ENCODE peak calls at places on chromosomes 13 and 19, in ten cellular contexts. One of them, this sample, is unnamed.

GRCh38 chr13:80084086-80084676 is 256.7 kb downstream of the SPRY2 start:
- DNase-seq in H1: no peak
- DNase-seq in fibroblast of lung: peak
- DNase-seq in heart right ventricle: no peak
- DNase-seq in fibroblast of villous mesenchyme: peak
- DNase-seq in IMR-90: peak
- DNase-seq in neural progenitor cell: no peak
- DNase-seq in suprapubic skin: no peak
- DNase-seq in fibroblast of mammary gland: peak
- DNase-seq in GM23338: peak
- DNase-seq in this sample: peak

GRCh38 chr13:28641600-28641926 is 17.4 kb upstream of the POMP start:
- DNase-seq in H1: no peak
- DNase-seq in fibroblast of lung: no peak
- DNase-seq in heart right ventricle: no peak
- DNase-seq in fibroblast of villous mesenchyme: peak
- DNase-seq in IMR-90: no peak
- DNase-seq in neural progenitor cell: no peak
- DNase-seq in suprapubic skin: no peak
- DNase-seq in fibroblast of mammary gland: no peak
- DNase-seq in GM23338: no peak
- DNase-seq in this sample: peak

GRCh38 chr19:33482486-33482885 is 39.1 kb downstream of the PEPD start:
- DNase-seq in H1: no peak
- DNase-seq in fibroblast of lung: peak
- DNase-seq in heart right ventricle: no peak
- DNase-seq in fibroblast of villous mesenchyme: no peak
- DNase-seq in IMR-90: peak
- DNase-seq in neural progenitor cell: no peak
- DNase-seq in suprapubic skin: no peak
- DNase-seq in fibroblast of mammary gland: peak
- DNase-seq in GM23338: no peak
- DNase-seq in this sample: no peak

GRCh38 chr19:19477705-19478383 is 37.5 kb downstream of the TSSK6 start:
- DNase-seq in H1: no peak
- DNase-seq in fibroblast of lung: no peak
- DNase-seq in heart right ventricle: no peak
- DNase-seq in fibroblast of villous mesenchyme: no peak
- DNase-seq in IMR-90: no peak
- DNase-seq in neural progenitor cell: no peak
- DNase-seq in suprapubic skin: no peak
- DNase-seq in fibroblast of mammary gland: no peak
- DNase-seq in GM23338: no peak
- DNase-seq in this sample: no peak

GRCh38 chr13:24503376-24503690 is 9.2 kb downstream of the PARP4 start:
- DNase-seq in H1: no peak
- DNase-seq in fibroblast of lung: no peak
- DNase-seq in heart right ventricle: no peak
- DNase-seq in fibroblast of villous mesenchyme: peak
- DNase-seq in IMR-90: no peak
- DNase-seq in neural progenitor cell: no peak
- DNase-seq in suprapubic skin: no peak
- DNase-seq in fibroblast of mammary gland: no peak
- DNase-seq in GM23338: no peak
- DNase-seq in this sample: no peak

GRCh38 chr13:68173111-68173510 is 943.0 kb upstream of the PCDH9 start:
- DNase-seq in H1: no peak
- DNase-seq in fibroblast of lung: peak
- DNase-seq in heart right ventricle: no peak
- DNase-seq in fibroblast of villous mesenchyme: no peak
- DNase-seq in IMR-90: no peak
- DNase-seq in neural progenitor cell: no peak
- DNase-seq in suprapubic skin: no peak
- DNase-seq in fibroblast of mammary gland: peak
- DNase-seq in GM23338: no peak
- DNase-seq in this sample: no peak

GRCh38 chr13:106786006-106786579 is 218.2 kb upstream of the ARGLU1 start:
- DNase-seq in H1: no peak
- DNase-seq in fibroblast of lung: no peak
- DNase-seq in heart right ventricle: no peak
- DNase-seq in fibroblast of villous mesenchyme: no peak
- DNase-seq in IMR-90: no peak
- DNase-seq in neural progenitor cell: no peak
- DNase-seq in suprapubic skin: no peak
- DNase-seq in fibroblast of mammary gland: no peak
- DNase-seq in GM23338: no peak
- DNase-seq in this sample: no peak

GRCh38 chr19:10829967-10830366 is 6.0 kb downstream of the TMED1 start:
- DNase-seq in H1: no peak
- DNase-seq in fibroblast of lung: no peak
- DNase-seq in heart right ventricle: no peak
- DNase-seq in fibroblast of villous mesenchyme: no peak
- DNase-seq in IMR-90: no peak
- DNase-seq in neural progenitor cell: no peak
- DNase-seq in suprapubic skin: no peak
- DNase-seq in fibroblast of mammary gland: no peak
- DNase-seq in GM23338: no peak
- DNase-seq in this sample: no peak

GRCh38 chr13:61592489-61592888 is 176.8 kb upstream of the PCDH20 start:
- DNase-seq in H1: no peak
- DNase-seq in fibroblast of lung: no peak
- DNase-seq in heart right ventricle: no peak
- DNase-seq in fibroblast of villous mesenchyme: no peak
- DNase-seq in IMR-90: no peak
- DNase-seq in neural progenitor cell: no peak
- DNase-seq in suprapubic skin: no peak
- DNase-seq in fibroblast of mammary gland: no peak
- DNase-seq in GM23338: no peak
- DNase-seq in this sample: no peak

GRCh38 chr13:107447591-107447990 is 767.7 kb downstream of the LIG4 start:
- DNase-seq in H1: no peak
- DNase-seq in fibroblast of lung: no peak
- DNase-seq in heart right ventricle: no peak
- DNase-seq in fibroblast of villous mesenchyme: no peak
- DNase-seq in IMR-90: no peak
- DNase-seq in neural progenitor cell: no peak
- DNase-seq in suprapubic skin: no peak
- DNase-seq in fibroblast of mammary gland: no peak
- DNase-seq in GM23338: no peak
- DNase-seq in this sample: no peak

GRCh38 chr19:27679399-27679798 is 1533.6 kb downstream of the UQCRFS1 start:
- DNase-seq in H1: no peak
- DNase-seq in fibroblast of lung: no peak
- DNase-seq in heart right ventricle: no peak
- DNase-seq in fibroblast of villous mesenchyme: no peak
- DNase-seq in IMR-90: no peak
- DNase-seq in neural progenitor cell: no peak
- DNase-seq in suprapubic skin: peak
- DNase-seq in fibroblast of mammary gland: no peak
- DNase-seq in GM23338: no peak
- DNase-seq in this sample: no peak

GRCh38 chr13:80382576-80382975 is 41.6 kb upstream of the SPRY2 start:
- DNase-seq in H1: no peak
- DNase-seq in fibroblast of lung: no peak
- DNase-seq in heart right ventricle: no peak
- DNase-seq in fibroblast of villous mesenchyme: no peak
- DNase-seq in IMR-90: no peak
- DNase-seq in neural progenitor cell: no peak
- DNase-seq in suprapubic skin: no peak
- DNase-seq in fibroblast of mammary gland: no peak
- DNase-seq in GM23338: no peak
- DNase-seq in this sample: no peak

GRCh38 chr13:110702089-110702488 is 3.8 kb downstream of the CARS2 start:
- DNase-seq in H1: no peak
- DNase-seq in fibroblast of lung: peak
- DNase-seq in heart right ventricle: no peak
- DNase-seq in fibroblast of villous mesenchyme: no peak
- DNase-seq in IMR-90: no peak
- DNase-seq in neural progenitor cell: no peak
- DNase-seq in suprapubic skin: no peak
- DNase-seq in fibroblast of mammary gland: no peak
- DNase-seq in GM23338: no peak
- DNase-seq in this sample: no peak

GRCh38 chr19:17946965-17947784 is 14.4 kb downstream of the CCDC124 start:
- DNase-seq in H1: peak
- DNase-seq in fibroblast of lung: no peak
- DNase-seq in heart right ventricle: no peak
- DNase-seq in fibroblast of villous mesenchyme: no peak
- DNase-seq in IMR-90: no peak
- DNase-seq in neural progenitor cell: no peak
- DNase-seq in suprapubic skin: no peak
- DNase-seq in fibroblast of mammary gland: no peak
- DNase-seq in GM23338: peak
- DNase-seq in this sample: no peak

GRCh38 chr19:50557009-50557613 is 11.1 kb downstream of the LRRC4B start:
- DNase-seq in H1: peak
- DNase-seq in fibroblast of lung: no peak
- DNase-seq in heart right ventricle: no peak
- DNase-seq in fibroblast of villous mesenchyme: no peak
- DNase-seq in IMR-90: no peak
- DNase-seq in neural progenitor cell: peak
- DNase-seq in suprapubic skin: no peak
- DNase-seq in fibroblast of mammary gland: no peak
- DNase-seq in GM23338: peak
- DNase-seq in this sample: no peak

GRCh38 chr19:49361438-49362047 is 673 bp downstream of the TEAD2 start:
- DNase-seq in H1: no peak
- DNase-seq in fibroblast of lung: peak
- DNase-seq in heart right ventricle: peak
- DNase-seq in fibroblast of villous mesenchyme: peak
- DNase-seq in IMR-90: peak
- DNase-seq in neural progenitor cell: peak
- DNase-seq in suprapubic skin: peak
- DNase-seq in fibroblast of mammary gland: peak
- DNase-seq in GM23338: peak
- DNase-seq in this sample: peak

GRCh38 chr19:4375620-4376228 is 24.6 kb downstream of the SH3GL1 start:
- DNase-seq in H1: no peak
- DNase-seq in fibroblast of lung: peak
- DNase-seq in heart right ventricle: no peak
- DNase-seq in fibroblast of villous mesenchyme: peak
- DNase-seq in IMR-90: peak
- DNase-seq in neural progenitor cell: peak
- DNase-seq in suprapubic skin: no peak
- DNase-seq in fibroblast of mammary gland: peak
- DNase-seq in GM23338: peak
- DNase-seq in this sample: peak

GRCh38 chr13:95709101-95709500 is 32.2 kb downstream of the DNAJC3 start:
- DNase-seq in H1: no peak
- DNase-seq in fibroblast of lung: no peak
- DNase-seq in heart right ventricle: no peak
- DNase-seq in fibroblast of villous mesenchyme: peak
- DNase-seq in IMR-90: no peak
- DNase-seq in neural progenitor cell: no peak
- DNase-seq in suprapubic skin: no peak
- DNase-seq in fibroblast of mammary gland: peak
- DNase-seq in GM23338: no peak
- DNase-seq in this sample: peak
- TF ChIP-seq CTCF in H1: no peak
- TF ChIP-seq CTCF in fibroblast of lung: no peak
- TF ChIP-seq CTCF in heart right ventricle: no peak
- TF ChIP-seq CTCF in fibroblast of villous mesenchyme: no peak
- TF ChIP-seq CTCF in IMR-90: no peak
- TF ChIP-seq CTCF in neural progenitor cell: no peak
- TF ChIP-seq CTCF in suprapubic skin: no peak
- TF ChIP-seq CTCF in fibroblast of mammary gland: no peak
- TF ChIP-seq CTCF in GM23338: no peak
- TF ChIP-seq CTCF in this sample: no peak

GRCh38 chr19:56139847-56140582 is 1.1 kb upstream of the ZNF444 start:
- DNase-seq in H1: no peak
- DNase-seq in fibroblast of lung: no peak
- DNase-seq in heart right ventricle: no peak
- DNase-seq in fibroblast of villous mesenchyme: peak
- DNase-seq in IMR-90: no peak
- DNase-seq in neural progenitor cell: no peak
- DNase-seq in suprapubic skin: no peak
- DNase-seq in fibroblast of mammary gland: no peak
- DNase-seq in GM23338: no peak
- DNase-seq in this sample: no peak
- H3K4me3 ChIP-seq in H1: peak
- H3K4me3 ChIP-seq in fibroblast of lung: peak
- H3K4me3 ChIP-seq in heart right ventricle: peak
- H3K4me3 ChIP-seq in fibroblast of villous mesenchyme: peak
- H3K4me3 ChIP-seq in IMR-90: peak
- H3K4me3 ChIP-seq in neural progenitor cell: peak
- H3K4me3 ChIP-seq in suprapubic skin: peak
- H3K4me3 ChIP-seq in fibroblast of mammary gland: peak
- H3K4me3 ChIP-seq in GM23338: peak
- H3K4me3 ChIP-seq in this sample: peak

GRCh38 chr13:95155504-95155903 is 145.7 kb downstream of the ABCC4 start:
- DNase-seq in H1: no peak
- DNase-seq in fibroblast of lung: no peak
- DNase-seq in heart right ventricle: no peak
- DNase-seq in fibroblast of villous mesenchyme: no peak
- DNase-seq in IMR-90: no peak
- DNase-seq in neural progenitor cell: no peak
- DNase-seq in suprapubic skin: no peak
- DNase-seq in fibroblast of mammary gland: no peak
- DNase-seq in GM23338: no peak
- DNase-seq in this sample: no peak

GRCh38 chr13:95153647-95154405 is 147.4 kb downstream of the ABCC4 start:
- DNase-seq in H1: no peak
- DNase-seq in fibroblast of lung: peak
- DNase-seq in heart right ventricle: no peak
- DNase-seq in fibroblast of villous mesenchyme: peak
- DNase-seq in IMR-90: peak
- DNase-seq in neural progenitor cell: no peak
- DNase-seq in suprapubic skin: no peak
- DNase-seq in fibroblast of mammary gland: peak
- DNase-seq in GM23338: peak
- DNase-seq in this sample: peak

GRCh38 chr13:95155093-95155492 is 146.2 kb downstream of the ABCC4 start:
- DNase-seq in H1: no peak
- DNase-seq in fibroblast of lung: no peak
- DNase-seq in heart right ventricle: no peak
- DNase-seq in fibroblast of villous mesenchyme: peak
- DNase-seq in IMR-90: no peak
- DNase-seq in neural progenitor cell: no peak
- DNase-seq in suprapubic skin: no peak
- DNase-seq in fibroblast of mammary gland: peak
- DNase-seq in GM23338: no peak
- DNase-seq in this sample: no peak

GRCh38 chr13:95154441-95154886 is 146.8 kb downstream of the ABCC4 start:
- DNase-seq in H1: no peak
- DNase-seq in fibroblast of lung: peak
- DNase-seq in heart right ventricle: no peak
- DNase-seq in fibroblast of villous mesenchyme: no peak
- DNase-seq in IMR-90: no peak
- DNase-seq in neural progenitor cell: no peak
- DNase-seq in suprapubic skin: no peak
- DNase-seq in fibroblast of mammary gland: peak
- DNase-seq in GM23338: no peak
- DNase-seq in this sample: peak

GRCh38 chr13:95156208-95156607 is 145.0 kb downstream of the ABCC4 start:
- DNase-seq in H1: no peak
- DNase-seq in fibroblast of lung: peak
- DNase-seq in heart right ventricle: no peak
- DNase-seq in fibroblast of villous mesenchyme: no peak
- DNase-seq in IMR-90: peak
- DNase-seq in neural progenitor cell: no peak
- DNase-seq in suprapubic skin: no peak
- DNase-seq in fibroblast of mammary gland: peak
- DNase-seq in GM23338: no peak
- DNase-seq in this sample: peak
- TF ChIP-seq CTCF in H1: no peak
- TF ChIP-seq CTCF in fibroblast of lung: peak
- TF ChIP-seq CTCF in heart right ventricle: peak
- TF ChIP-seq CTCF in fibroblast of villous mesenchyme: peak
- TF ChIP-seq CTCF in IMR-90: peak
- TF ChIP-seq CTCF in neural progenitor cell: peak
- TF ChIP-seq CTCF in suprapubic skin: peak
- TF ChIP-seq CTCF in fibroblast of mammary gland: peak
- TF ChIP-seq CTCF in GM23338: peak
- TF ChIP-seq CTCF in this sample: peak

GRCh38 chr19:40567040-40567749 is 9.5 kb upstream of the SHKBP1 start:
- DNase-seq in H1: peak
- DNase-seq in fibroblast of lung: peak
- DNase-seq in heart right ventricle: no peak
- DNase-seq in fibroblast of villous mesenchyme: no peak
- DNase-seq in IMR-90: no peak
- DNase-seq in neural progenitor cell: peak
- DNase-seq in suprapubic skin: no peak
- DNase-seq in fibroblast of mammary gland: peak
- DNase-seq in GM23338: peak
- DNase-seq in this sample: no peak
- H3K4me3 ChIP-seq in H1: peak
- H3K4me3 ChIP-seq in fibroblast of lung: peak
- H3K4me3 ChIP-seq in heart right ventricle: peak
- H3K4me3 ChIP-seq in fibroblast of villous mesenchyme: peak
- H3K4me3 ChIP-seq in IMR-90: peak
- H3K4me3 ChIP-seq in neural progenitor cell: peak
- H3K4me3 ChIP-seq in suprapubic skin: peak
- H3K4me3 ChIP-seq in fibroblast of mammary gland: peak
- H3K4me3 ChIP-seq in GM23338: peak
- H3K4me3 ChIP-seq in this sample: peak